ENCODE peak calls at places on chromosomes 6 and 20, in five cellular contexts. E is PC-3, M is AG10803, D is GM13977, Y is foreskin fibroblast. U is an unnamed sample.

GRCh38 chr6:41730531-41731436 is 4.6 kb downstream of the TFEB start:
- DNase-seq in E (no peak), Y (peak), D (no peak), M (no peak), U (no peak)

GRCh38 chr20:22227301-22227700 is 357.1 kb downstream of the FOXA2 start:
- DNase-seq in M (no peak), D (no peak), E (no peak), Y (no peak), U (no peak)

GRCh38 chr6:74768738-74769137 is 437.1 kb downstream of the COL12A1 start:
- DNase-seq in Y (no peak), E (no peak), D (no peak), M (no peak), U (no peak)

GRCh38 chr6:50602191-50602810 is 111.0 kb upstream of the TFAP2D start:
- DNase-seq in Y (peak), E (peak), D (peak), M (peak), U (peak)

GRCh38 chr6:150336708-150337107 is 32.1 kb upstream of the IYD start:
- DNase-seq in E (no peak), D (no peak), M (no peak), Y (no peak), U (no peak)

GRCh38 chr20:23971320-23971719 is 17.3 kb downstream of the GGTLC1 start:
- DNase-seq in E (no peak), D (no peak), M (no peak), Y (no peak), U (no peak)

GRCh38 chr20:20037960-20038359 is 14.3 kb downstream of the CRNKL1 start:
- DNase-seq in Y (no peak), M (peak), D (no peak), E (no peak), U (no peak)

GRCh38 chr6:88899569-88900316 is 63.7 kb downstream of the RNGTT start:
- DNase-seq in D (no peak), E (peak), Y (no peak), M (no peak), U (no peak)

GRCh38 chr6:169035381-169036280 is 218.0 kb downstream of the THBS2 start:
- DNase-seq in E (peak), D (no peak), Y (peak), M (peak), U (no peak)

GRCh38 chr6:154615483-154616025 is 105.1 kb upstream of the CNKSR3 start:
- DNase-seq in Y (peak), D (no peak), M (peak), E (peak), U (no peak)

GRCh38 chr6:125983246-125983945 is 2.9 kb upstream of the TRMT11 start:
- DNase-seq in M (peak), D (no peak), Y (peak), E (peak), U (no peak)

GRCh38 chr6:150081702-150082101 is 12.8 kb upstream of the ULBP3 start:
- DNase-seq in Y (no peak), M (no peak), E (no peak), D (no peak), U (no peak)

GRCh38 chr6:168968228-168968627 is 285.4 kb downstream of the THBS2 start:
- DNase-seq in M (peak), Y (peak), D (no peak), E (peak), U (no peak)

GRCh38 chr6:28543671-28544131 is 18.0 kb downstream of the GPX5 start:
- DNase-seq in Y (peak), D (peak), E (no peak), M (no peak), U (peak)

GRCh38 chr20:25483431-25484132 is 76.1 kb downstream of the GINS1 start:
- DNase-seq in Y (no peak), D (no peak), E (no peak), M (no peak), U (no peak)

GRCh38 chr20:41499064-41499463 is 119.1 kb downstream of the CHD6 start:
- DNase-seq in Y (no peak), M (peak), E (no peak), D (no peak), U (no peak)

GRCh38 chr6:51949451-51949850 is 138.0 kb downstream of the PKHD1 start:
- DNase-seq in D (no peak), E (no peak), Y (no peak), M (no peak), U (no peak)

GRCh38 chr6:11615214-11615602 is 77.7 kb downstream of the TMEM170B start:
- DNase-seq in D (no peak), M (peak), Y (peak), E (peak), U (no peak)

GRCh38 chr6:101747160-101747559 is 353.7 kb downstream of the GRIK2 start:
- DNase-seq in Y (no peak), D (no peak), M (no peak), E (no peak), U (no peak)

GRCh38 chr20:13412806-13413445 is 191.9 kb downstream of the ISM1 start:
- DNase-seq in Y (no peak), E (peak), D (no peak), M (no peak), U (no peak)

GRCh38 chr6:142945071-142945445 is at the start of gene HIVEP2:
- DNase-seq in Y (peak), E (peak), D (peak), M (peak), U (peak)

GRCh38 chr20:51221791-51222408 is 199.0 kb upstream of the KCNG1 start:
- DNase-seq in M (peak), Y (peak), D (no peak), E (peak), U (no peak)

GRCh38 chr20:19807901-19808300 is 49.8 kb downstream of the RIN2 start:
- DNase-seq in E (no peak), M (peak), Y (peak), D (no peak), U (no peak)

GRCh38 chr6:84242265-84242664 is 14.8 kb upstream of the CEP162 start:
- DNase-seq in M (no peak), E (no peak), D (no peak), Y (no peak), U (peak)

GRCh38 chr6:170266061-170266825 is 24.6 kb downstream of the DLL1 start:
- DNase-seq in M (no peak), Y (no peak), E (peak), D (no peak), U (no peak)

GRCh38 chr6:130780137-130780536 is 47.1 kb upstream of the SMLR1 start:
- DNase-seq in Y (peak), M (no peak), D (no peak), E (no peak), U (no peak)

GRCh38 chr20:44646641-44647274 is 4.7 kb downstream of the ADA start:
- DNase-seq in D (peak), M (peak), Y (peak), E (peak), U (peak)

GRCh38 chr20:46087161-46087560 is 2.6 kb downstream of the NCOA5 start:
- DNase-seq in E (peak), Y (peak), M (peak), D (no peak), U (no peak)

GRCh38 chr20:24098886-24099285 is 110.3 kb upstream of the GGTLC1 start:
- DNase-seq in M (peak), D (no peak), E (peak), Y (peak), U (no peak)

GRCh38 chr6:65199121-65199520 is 507.9 kb downstream of the EYS start:
- DNase-seq in E (peak), D (no peak), M (no peak), Y (no peak), U (no peak)

GRCh38 chr20:53157443-53158408 is 185.6 kb downstream of the TSHZ2 start:
- DNase-seq in D (peak), Y (peak), M (peak), E (peak), U (peak)

GRCh38 chr6:139572001-139572400 is 197.6 kb upstream of the CITED2 start:
- DNase-seq in E (no peak), D (no peak), M (no peak), Y (no peak), U (no peak)

GRCh38 chr6:169213814-169214520 is 39.7 kb downstream of the THBS2 start:
- DNase-seq in D (no peak), Y (no peak), E (no peak), M (no peak), U (no peak)

GRCh38 chr6:142155895-142156757 is 9.1 kb downstream of the VTA1 start:
- DNase-seq in D (no peak), E (peak), Y (peak), M (peak), U (no peak)

GRCh38 chr20:24134284-24134683 is 145.7 kb upstream of the GGTLC1 start:
- DNase-seq in M (no peak), D (no peak), E (peak), Y (no peak), U (no peak)

GRCh38 chr6:24779416-24779815 is 4.7 kb downstream of the GMNN start:
- DNase-seq in M (no peak), D (peak), Y (no peak), E (peak), U (peak)

GRCh38 chr6:94341173-94341572 is 921.8 kb upstream of the EPHA7 start:
- DNase-seq in E (no peak), M (no peak), Y (no peak), D (no peak), U (no peak)

GRCh38 chr20:53839423-53840176 is 230.8 kb downstream of the BCAS1 start:
- DNase-seq in E (peak), D (no peak), M (no peak), Y (no peak), U (peak)

GRCh38 chr20:11368537-11368936 is 549.2 kb upstream of the BTBD3 start:
- DNase-seq in D (no peak), E (no peak), Y (no peak), M (no peak), U (no peak)

GRCh38 chr20:11372831-11373230 is 544.9 kb upstream of the BTBD3 start:
- DNase-seq in E (no peak), M (no peak), D (no peak), Y (no peak), U (no peak)

GRCh38 chr20:11373391-11373790 is 544.3 kb upstream of the BTBD3 start:
- DNase-seq in E (no peak), D (no peak), M (no peak), Y (no peak), U (no peak)

GRCh38 chr20:11366660-11367059 is 551.0 kb upstream of the BTBD3 start:
- DNase-seq in D (no peak), Y (no peak), E (no peak), M (peak), U (no peak)

DNA sequence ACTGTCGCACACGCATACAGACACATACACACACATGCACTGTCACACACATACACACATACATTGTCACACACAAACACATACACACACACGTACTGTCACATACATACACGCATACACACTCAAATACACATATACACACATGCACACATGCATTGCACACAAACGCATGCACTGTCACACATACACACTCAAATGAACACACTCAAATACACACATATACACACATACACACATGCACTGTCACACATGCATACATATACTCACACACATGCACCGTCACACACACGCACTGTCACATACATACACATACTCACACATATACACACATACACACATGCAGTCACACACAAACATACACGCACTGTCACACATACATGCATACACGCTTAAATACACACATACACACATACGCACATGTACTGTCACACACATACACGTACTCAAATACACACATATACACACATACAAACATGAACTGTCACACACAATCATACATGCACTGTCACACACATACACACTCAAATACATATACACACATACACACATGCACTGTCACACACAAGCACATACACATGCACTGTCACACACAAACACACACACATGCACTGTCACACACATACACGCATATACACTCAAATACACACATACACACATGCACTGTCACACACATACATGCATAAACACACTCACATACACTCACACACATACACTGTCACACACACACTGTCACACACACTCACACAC is 548.6 kb upstream of the BTBD3 start:
- DNase-seq in D (no peak), Y (no peak), E (no peak), M (no peak), U (no peak)
- TF ChIP-seq CTCF in D (no peak), Y (no peak), E (no peak), M (no peak), U (no peak)

GRCh38 chr20:33444797-33445560 is 1.4 kb upstream of the SNTA1 start:
- DNase-seq in M (no peak), E (peak), D (no peak), Y (peak), U (no peak)
- TF ChIP-seq CTCF in M (no peak), E (peak), D (peak), Y (no peak), U (peak)

GRCh38 chr6:127073222-127073621 is 45.2 kb upstream of the RSPO3 start:
- DNase-seq in Y (no peak), D (no peak), M (no peak), E (no peak), U (no peak)

GRCh38 chr6:127069659-127070279 is 48.7 kb upstream of the RSPO3 start:
- DNase-seq in Y (peak), M (peak), D (peak), E (peak), U (no peak)
- TF ChIP-seq CTCF in Y (peak), M (peak), D (peak), E (peak), U (no peak)

GRCh38 chr20:38165966-38166706 is 1.1 kb upstream of the TGM2 start:
- DNase-seq in Y (no peak), E (no peak), D (no peak), M (peak), U (no peak)

GRCh38 chr20:38167851-38168760 is 3.0 kb upstream of the TGM2 start:
- DNase-seq in M (peak), E (peak), Y (peak), D (no peak), U (no peak)

GRCh38 chr20:38165089-38165965 is at the start of gene TGM2:
- DNase-seq in M (peak), E (peak), Y (peak), D (peak), U (peak)

GRCh38 chr20:38167466-38167850 is 2.4 kb upstream of the TGM2 start:
- DNase-seq in D (no peak), Y (no peak), E (no peak), M (no peak), U (no peak)

GRCh38 chr20:38166707-38167233 is 1.7 kb upstream of the TGM2 start:
- DNase-seq in D (no peak), E (no peak), M (no peak), Y (no peak), U (no peak)
- TF ChIP-seq CTCF in D (no peak), E (no peak), M (no peak), Y (no peak), U (no peak)

DNA sequence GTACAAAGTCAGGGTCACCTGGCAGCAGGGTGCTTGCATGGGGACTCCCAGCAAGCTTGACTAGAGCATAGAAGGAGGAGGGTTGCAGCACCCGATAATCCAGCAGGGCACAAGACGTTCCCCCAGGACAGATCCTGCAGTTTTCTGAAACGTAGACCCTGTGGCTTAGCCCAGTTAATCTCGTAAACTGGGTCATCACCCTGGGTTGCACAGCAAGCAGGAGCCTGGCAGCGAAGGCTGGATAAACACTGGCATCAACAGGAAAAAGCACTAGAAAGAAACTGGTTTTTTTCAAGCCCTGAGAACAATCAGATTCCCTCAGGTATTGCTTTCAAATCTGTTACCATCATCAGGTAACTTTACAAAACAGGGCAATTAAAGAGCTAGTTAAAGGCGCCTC is 92.6 kb downstream of the PDE7B start:
- DNase-seq in M (no peak), D (no peak), E (no peak), Y (no peak), U (no peak)
- TF ChIP-seq CTCF in M (no peak), D (no peak), E (no peak), Y (no peak), U (no peak)

GRCh38 chr20:35434085-35435005 is 3.7 kb downstream of the GDF5 start:
- DNase-seq in Y (peak), E (no peak), D (no peak), M (peak), U (no peak)

GRCh38 chr20:35431621-35432429 is 6.2 kb downstream of the GDF5 start:
- DNase-seq in D (no peak), E (no peak), M (no peak), Y (no peak), U (no peak)

GRCh38 chr20:35436175-35436568 is 1.9 kb downstream of the GDF5 start:
- DNase-seq in M (no peak), D (no peak), Y (no peak), E (no peak), U (no peak)

GRCh38 chr20:35433337-35433736 is 4.7 kb downstream of the GDF5 start:
- DNase-seq in D (no peak), E (no peak), Y (no peak), M (no peak), U (no peak)

DNA sequence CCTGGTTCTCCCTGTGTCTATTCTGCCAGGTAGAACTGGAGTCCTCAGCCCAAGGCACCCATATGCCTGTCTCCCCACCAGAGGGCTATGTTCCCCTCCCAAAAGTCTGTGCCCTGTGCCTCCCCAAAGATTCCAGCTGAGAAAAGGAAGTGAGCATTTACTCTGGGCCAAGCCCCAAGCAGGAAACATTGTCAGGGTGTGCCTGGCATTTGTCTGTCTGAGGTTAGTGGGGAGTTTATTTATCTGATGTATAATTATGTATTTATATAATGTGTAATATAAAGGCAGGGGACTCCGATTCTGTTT is 5.6 kb downstream of the GDF5 start:
- DNase-seq in D (no peak), E (no peak), Y (peak), M (no peak), U (no peak)
- TF ChIP-seq CTCF in D (no peak), E (no peak), Y (no peak), M (no peak), U (no peak)

DNA sequence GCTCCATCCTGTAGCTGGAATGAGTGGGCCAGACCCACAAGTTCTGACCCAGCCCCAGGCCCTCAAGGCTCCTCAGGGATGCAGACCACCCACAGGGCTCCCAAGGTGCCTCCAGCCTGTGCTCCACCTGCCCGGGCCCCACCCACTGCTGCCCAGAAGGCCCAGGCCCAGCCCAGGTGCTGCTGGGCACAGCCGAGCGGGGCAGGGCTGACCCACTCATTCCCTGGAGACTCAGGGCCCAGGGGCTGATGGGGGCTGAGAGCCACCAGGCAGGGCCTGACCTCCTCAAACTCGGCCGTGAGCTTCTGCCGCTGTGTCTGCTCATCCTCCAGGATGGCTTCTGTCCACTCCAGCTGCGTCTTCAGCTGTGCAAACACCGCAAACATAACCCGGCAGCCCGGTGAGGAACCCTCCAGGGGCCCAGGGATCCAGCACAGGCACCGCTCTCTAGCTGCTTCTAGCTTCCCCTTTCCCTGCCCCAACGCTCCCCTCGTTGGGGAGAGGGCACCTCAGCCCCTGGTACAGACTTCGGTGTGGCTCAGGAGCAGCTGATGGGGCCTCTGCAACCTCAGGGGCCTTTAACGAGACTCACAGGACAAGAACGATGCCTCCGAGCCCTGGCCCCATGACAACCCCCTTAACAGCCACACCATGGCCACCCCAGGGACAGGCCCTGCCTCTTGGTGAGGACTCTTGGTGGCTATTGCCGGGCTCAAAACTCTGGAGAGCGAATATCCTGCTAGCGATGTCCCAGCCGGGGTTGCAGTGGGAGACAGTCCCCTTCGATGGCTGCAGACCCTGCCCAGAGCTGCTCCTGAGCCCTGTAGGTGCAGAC is 46.0 kb downstream of the DSTN start:
- DNase-seq in Y (no peak), E (no peak), M (no peak), D (peak), U (no peak)
- TF ChIP-seq CTCF in Y (no peak), E (no peak), M (no peak), D (no peak), U (no peak)

GRCh38 chr6:13300649-13301590 is 27.4 kb downstream of the TBC1D7 start:
- DNase-seq in E (no peak), D (no peak), M (no peak), Y (no peak), U (no peak)
- TF ChIP-seq CTCF in E (no peak), D (no peak), M (no peak), Y (no peak), U (no peak)

U was measured in GM20000.